ENCODE peak calls at places on chromosome 16, in eight cellular contexts. P is RKO; H is lower lobe of right lung; F is C1 segment of cervical spinal cord; B is upper lobe of right lung; T is activated CD4-positive, CD25-positive, alpha-beta regulatory T cell treated with anti-CD3 and anti-CD28 coated beads, Interleukin-2, amount 50 U/mL, for 16 hours; E is A172; A is iris pigment epithelial cell. C is an unnamed sample.

GRCh38 chr16:83917152-83918120 is 18.5 kb downstream of the MLYCD start:
- DNase-seq in B (peak), T (no peak), E (no peak), H (no peak), P (no peak), F (no peak), A (no peak), C (no peak)

GRCh38 chr16:88713568-88714419 is 7.5 kb downstream of the CTU2 start:
- DNase-seq in T (no peak), B (no peak), P (peak), A (peak), H (no peak), F (no peak), E (peak), C (no peak)

GRCh38 chr16:85611205-85611454 is 2.0 kb upstream of the GSE1 start:
- DNase-seq in F (no peak), A (no peak), P (peak), T (no peak), H (no peak), B (no peak), E (no peak), C (no peak)

GRCh38 chr16:88681709-88682451 is 4.4 kb downstream of the SNAI3 start:
- DNase-seq in B (peak), H (peak), T (no peak), P (no peak), F (peak), E (no peak), A (no peak), C (peak)

GRCh38 chr16:2835638-2836493 is 5.8 kb downstream of the ZG16B start:
- DNase-seq in E (peak), B (peak), P (peak), A (peak), T (no peak), H (peak), F (no peak), C (no peak)

GRCh38 chr16:88790312-88791150 is 5.5 kb upstream of the PIEZO1 start:
- DNase-seq in H (peak), P (no peak), T (no peak), E (no peak), F (peak), A (peak), B (peak), C (no peak)

GRCh38 chr16:87626401-87626800 is 24.1 kb downstream of the JPH3 start:
- DNase-seq in H (no peak), B (no peak), T (no peak), E (no peak), P (no peak), A (no peak), F (no peak), C (no peak)

GRCh38 chr16:86508947-86509758 is 1.2 kb upstream of the FOXF1 start:
- DNase-seq in P (peak), H (no peak), F (no peak), E (no peak), T (no peak), B (peak), A (peak), C (no peak)

GRCh38 chr16:3022208-3022696 is 1.5 kb downstream of the HCFC1R1 start:
- DNase-seq in B (peak), F (no peak), A (peak), P (peak), T (peak), E (peak), H (peak), C (no peak)

C was measured in GM18507.